ENCODE peak calls at places on chromosome 18, in four cellular contexts. X is EL; B is stimulated activated CD8-positive, alpha-beta memory T cell treated with anti-CD3 and anti-CD28 coated beads, Interleukin-15, amount 100 ng/mL, for 24 hours; V is HTR-8/SVneo. P is an unnamed sample.
A peak's percentile ranks its signal among the peaks of the same experiment; 100 is the strongest.

GRCh38 chr18:323253-323622 is 55.4 kb upstream of the THOC1 start:
- DNase-seq in V (no peak), X (peak; percentile 29), B (no peak), P (no peak)

GRCh38 chr18:62693659-62694058 is 21.7 kb upstream of the PHLPP1 start:
- DNase-seq in V (no peak), B (no peak), X (no peak), P (no peak)

GRCh38 chr18:28065031-28065792 is 111.7 kb downstream of the CDH2 start:
- DNase-seq in X (peak; percentile 90), V (peak; percentile 11), B (no peak), P (no peak)

GRCh38 chr18:46793565-46793964 is 36.7 kb upstream of the ST8SIA5 start:
- DNase-seq in X (no peak), V (no peak), B (no peak), P (no peak)

GRCh38 chr18:62450546-62451395 is 72.1 kb upstream of the ZCCHC2 start:
- DNase-seq in B (no peak), V (peak; percentile 68), X (peak; percentile 97), P (peak; percentile 52)

GRCh38 chr18:47184419-47185050 is 8.4 kb upstream of the IER3IP1 start:
- DNase-seq in X (peak; percentile 13), B (no peak), V (no peak), P (no peak)

GRCh38 chr18:11387880-11388279 is 221.5 kb upstream of the SLC35G4 start:
- DNase-seq in V (peak; percentile 18), B (no peak), X (peak; percentile 64), P (no peak)

GRCh38 chr18:75698861-75699260 is 271.4 kb upstream of the SMIM21 start:
- DNase-seq in V (no peak), X (no peak), B (no peak), P (no peak)

GRCh38 chr18:58525517-58525916 is 103.4 kb downstream of the ALPK2 start:
- DNase-seq in X (peak; percentile 78), V (no peak), B (no peak), P (no peak)

GRCh38 chr18:30254331-30254730 is 788.2 kb downstream of the DSC3 start:
- DNase-seq in X (no peak), V (no peak), B (no peak), P (no peak)

GRCh38 chr18:35267161-35267651 is 22.8 kb downstream of the ZSCAN30 start:
- DNase-seq in V (no peak), B (peak; percentile 36), X (no peak), P (peak; percentile 71)

GRCh38 chr18:45167631-45168225 is 447.5 kb upstream of the SLC14A2 start:
- DNase-seq in X (peak; percentile 85), V (no peak), B (no peak), P (no peak)

GRCh38 chr18:73274812-73275621 is 407.2 kb upstream of the NETO1 start:
- DNase-seq in X (no peak), V (no peak), B (no peak), P (no peak)

GRCh38 chr18:25985999-25986398 is 104.4 kb downstream of the SS18 start:
- DNase-seq in B (no peak), V (no peak), X (no peak), P (no peak)

GRCh38 chr18:47901624-47902362 is 28.7 kb downstream of the SMAD2 start:
- DNase-seq in V (no peak), B (no peak), X (no peak), P (no peak)

GRCh38 chr18:39870586-39870985 is 2084.4 kb upstream of the PIK3C3 start:
- DNase-seq in B (no peak), V (no peak), X (no peak), P (no peak)

GRCh38 chr18:51498085-51498855 is 300.8 kb upstream of the MEX3C start:
- DNase-seq in B (no peak), V (no peak), X (no peak), P (peak; percentile 37)

GRCh38 chr18:41569867-41570266 is 385.2 kb upstream of the PIK3C3 start:
- DNase-seq in X (no peak), B (no peak), V (no peak), P (no peak)

GRCh38 chr18:35688757-35689156 is 107.2 kb downstream of the GALNT1 start:
- DNase-seq in X (peak; percentile 17), B (no peak), V (no peak), P (no peak)

GRCh38 chr18:60965856-60966255 is 367.4 kb upstream of the CDH20 start:
- DNase-seq in B (no peak), X (no peak), V (no peak), P (no peak)

GRCh38 chr18:75261430-75262223 is 51.0 kb downstream of the TSHZ1 start:
- DNase-seq in B (no peak), V (no peak), X (no peak), P (no peak)

GRCh38 chr18:70720607-70721006 is 431.8 kb downstream of the SOCS6 start:
- DNase-seq in X (no peak), V (no peak), B (no peak), P (no peak)

GRCh38 chr18:9965711-9966624 is 52.2 kb downstream of the VAPA start:
- DNase-seq in V (no peak), X (peak; percentile 46), B (no peak), P (no peak)

GRCh38 chr18:25261768-25262167 is 90.2 kb downstream of the ZNF521 start:
- DNase-seq in B (no peak), V (no peak), X (no peak), P (no peak)

GRCh38 chr18:42196651-42197050 is 241.6 kb downstream of the PIK3C3 start:
- DNase-seq in B (no peak), X (peak; percentile 27), V (no peak), P (no peak)

GRCh38 chr18:75874401-75875093 is 447.0 kb upstream of the SMIM21 start:
- DNase-seq in B (no peak), V (no peak), X (no peak), P (no peak)